ENCODE peak calls at places on chromosomes 16 and 17, in four cellular contexts. V is IMR-90, U is upper lobe of right lung, Y is HCT116. J is an unnamed sample.

GRCh38 chr16:26078971-26079370 is 387.2 kb downstream of the HS3ST4 start:
- DNase-seq in U (no peak), V (no peak), Y (no peak), J (no peak)

GRCh38 chr17:31835984-31836383 is 23.1 kb downstream of the COPRS start:
- DNase-seq in V (no peak), Y (no peak), U (no peak), J (no peak)

GRCh38 chr17:45221081-45221996 is at the start of gene FMNL1:
- DNase-seq in Y (no peak), V (no peak), U (peak; percentile 87), J (no peak)

GRCh38 chr17:67125417-67125816 is 81.1 kb downstream of the CACNG1 start:
- DNase-seq in V (no peak), U (no peak), Y (no peak), J (no peak)

GRCh38 chr17:40932608-40933007 is 4.8 kb downstream of the KRT23 start:
- DNase-seq in V (no peak), U (no peak), Y (no peak), J (no peak)

GRCh38 chr17:73179878-73180277 is 13.0 kb upstream of the COG1 start:
- DNase-seq in Y (no peak), U (no peak), V (no peak), J (no peak)

GRCh38 chr17:77503916-77504651 is 363.3 kb downstream of the SEC14L1 start:
- DNase-seq in Y (no peak), V (no peak), U (peak; percentile 45), J (no peak)

GRCh38 chr17:20300399-20301037 is 166.8 kb downstream of the LGALS9B start:
- DNase-seq in Y (no peak), U (no peak), V (peak; percentile 95), J (no peak)

GRCh38 chr17:68122587-68122986 is 87.1 kb downstream of the KPNA2 start:
- DNase-seq in U (no peak), V (no peak), Y (no peak), J (no peak)

GRCh38 chr17:49523706-49524472 is 28.8 kb downstream of the NGFR start:
- DNase-seq in Y (no peak), V (no peak), U (no peak), J (no peak)

GRCh38 chr17:43543771-43544575 is 2.2 kb downstream of the ETV4 start:
- DNase-seq in U (no peak), Y (no peak), V (no peak), J (no peak)

GRCh38 chr17:27245230-27245696 is 48.7 kb upstream of the WSB1 start:
- DNase-seq in Y (peak; percentile 69), U (peak; percentile 92), V (peak; percentile 89), J (peak; percentile 88)

GRCh38 chr17:67434061-67434525 is 57.0 kb downstream of the PITPNC1 start:
- DNase-seq in V (no peak), Y (no peak), U (peak; percentile 76), J (no peak)

GRCh38 chr17:48995871-48996695 is 1.1 kb upstream of the IGF2BP1 start:
- DNase-seq in V (no peak), U (no peak), Y (no peak), J (peak; percentile 47)

DNA sequence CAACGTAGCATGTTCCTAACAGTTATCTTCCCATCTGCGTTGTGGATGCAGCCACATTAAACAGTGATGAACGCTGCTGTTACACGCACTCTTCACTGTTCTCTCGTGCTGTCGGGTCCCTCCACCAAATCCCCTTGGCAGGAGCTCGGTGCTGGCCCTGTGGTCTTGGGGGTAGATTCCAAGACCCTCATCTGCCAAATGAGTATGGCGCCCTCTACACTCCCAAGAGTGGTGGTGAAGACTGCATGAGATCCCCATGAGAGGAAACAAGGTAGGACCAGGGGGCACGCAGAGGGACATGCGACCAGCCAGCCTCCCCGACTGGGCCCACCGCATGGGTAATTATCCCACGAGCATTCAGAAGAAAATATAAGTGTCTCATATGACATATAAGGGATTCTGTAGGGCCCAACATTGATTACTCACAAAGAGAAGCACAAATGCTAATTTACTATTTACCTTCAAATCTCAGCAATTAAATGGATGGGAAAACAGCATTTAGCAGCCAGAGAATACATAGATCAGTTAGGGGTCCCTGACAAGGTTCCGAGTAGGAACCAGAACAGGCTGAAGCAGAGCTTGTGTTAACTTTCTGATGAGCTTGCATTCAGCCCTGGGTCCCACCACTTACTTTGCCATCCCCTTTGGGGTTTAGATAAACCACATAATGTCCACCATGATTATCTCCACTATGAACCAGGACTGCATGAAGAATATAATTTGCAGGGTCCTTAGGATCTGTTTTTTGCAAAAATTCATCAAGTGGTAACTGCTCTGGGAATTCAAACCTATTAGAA is 23.8 kb downstream of the LITAFD start:
- DNase-seq in Y (no peak), V (no peak), U (no peak), J (no peak)
- TF ChIP-seq CTCF in Y (peak; percentile 45), V (no peak), U (peak; percentile 9), J (no peak)

DNA sequence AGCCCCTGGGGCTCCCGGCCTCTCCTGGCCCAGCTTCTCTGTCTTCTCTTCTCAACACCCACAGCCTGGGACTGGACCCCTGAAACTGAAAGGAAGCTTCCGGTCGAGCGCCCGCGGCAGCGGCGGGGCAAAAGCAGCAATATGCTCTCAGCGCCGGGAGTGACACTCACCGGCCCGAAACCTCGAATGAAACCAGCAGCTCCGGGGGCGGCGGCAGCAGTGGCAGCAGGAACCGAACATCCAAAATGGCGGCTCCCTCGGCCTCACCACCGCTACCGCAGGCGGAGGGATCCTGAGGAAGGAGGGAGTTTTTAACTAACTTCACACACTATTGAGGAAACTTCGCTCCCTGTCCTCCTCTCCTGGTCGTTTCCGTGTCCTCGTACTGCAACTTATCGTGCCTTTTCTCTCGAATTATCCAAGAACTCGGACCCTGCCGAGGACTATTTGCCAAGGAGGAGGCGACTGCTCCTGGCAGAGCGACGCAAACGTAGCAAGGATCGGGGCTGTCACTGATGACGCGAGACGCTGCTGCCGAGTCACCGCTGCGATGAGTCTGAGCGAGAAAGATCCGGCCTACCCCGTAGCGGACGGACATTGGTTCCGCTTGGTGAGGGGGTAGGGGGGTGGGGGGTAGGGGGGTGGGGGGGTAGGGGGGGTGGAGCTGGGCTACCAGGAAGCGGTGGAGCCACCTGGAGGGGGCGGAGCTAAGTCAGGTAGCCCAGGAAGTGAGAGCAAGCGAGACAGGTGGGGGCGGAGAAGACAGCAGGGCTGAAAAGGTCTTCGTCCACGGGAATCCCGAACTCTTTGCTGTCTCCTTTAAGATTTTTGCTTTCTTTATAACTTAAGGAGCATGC is at the start of gene AP1G1:
- DNase-seq in V (peak; percentile 99), Y (peak; percentile 99), U (peak; percentile 97), J (peak; percentile 97)
- TF ChIP-seq CTCF in V (no peak), Y (no peak), U (no peak), J (no peak)

DNA sequence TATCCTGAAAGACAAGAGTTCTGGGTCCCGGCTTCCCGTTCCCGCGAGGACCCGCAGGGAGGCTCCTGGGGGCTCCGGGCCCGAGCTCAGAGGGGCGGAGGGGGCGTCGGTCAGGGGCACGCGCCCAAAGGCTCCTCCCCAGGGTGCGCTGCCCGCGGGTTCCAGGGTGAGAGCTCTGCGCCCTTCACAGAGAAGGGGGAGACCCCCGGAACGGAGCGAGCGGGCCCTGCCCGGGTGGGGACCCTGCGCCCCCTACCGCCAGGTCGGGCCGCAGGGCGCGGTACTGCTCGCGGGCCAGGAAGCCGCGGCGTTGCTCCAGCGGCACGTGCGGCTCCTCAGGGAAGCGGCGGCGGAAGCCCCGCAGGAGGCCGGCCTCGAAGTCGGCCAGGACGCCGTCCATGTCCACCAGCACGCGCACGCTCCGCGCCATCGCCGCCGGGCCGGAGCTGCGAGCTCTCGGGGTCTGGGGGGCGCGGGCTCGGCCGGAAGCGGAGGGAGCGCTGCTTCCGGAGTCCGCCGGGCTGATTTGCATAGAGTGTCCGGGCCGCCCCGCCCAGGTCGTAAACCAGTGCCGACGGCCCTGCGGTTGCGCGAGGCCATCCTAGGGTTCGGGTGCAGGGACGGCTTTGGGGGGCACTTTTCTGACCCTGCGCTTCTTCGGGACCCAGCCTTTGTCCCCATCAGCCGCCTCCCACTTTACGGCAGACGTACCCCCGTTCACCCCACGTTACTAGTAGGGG is at the start of gene NT5C:
- DNase-seq in V (peak; percentile 61), Y (no peak), U (peak; percentile 93), J (peak; percentile 73)
- TF ChIP-seq CTCF in V (peak; percentile 62), Y (peak; percentile 91), U (peak; percentile 69), J (peak; percentile 72)

DNA sequence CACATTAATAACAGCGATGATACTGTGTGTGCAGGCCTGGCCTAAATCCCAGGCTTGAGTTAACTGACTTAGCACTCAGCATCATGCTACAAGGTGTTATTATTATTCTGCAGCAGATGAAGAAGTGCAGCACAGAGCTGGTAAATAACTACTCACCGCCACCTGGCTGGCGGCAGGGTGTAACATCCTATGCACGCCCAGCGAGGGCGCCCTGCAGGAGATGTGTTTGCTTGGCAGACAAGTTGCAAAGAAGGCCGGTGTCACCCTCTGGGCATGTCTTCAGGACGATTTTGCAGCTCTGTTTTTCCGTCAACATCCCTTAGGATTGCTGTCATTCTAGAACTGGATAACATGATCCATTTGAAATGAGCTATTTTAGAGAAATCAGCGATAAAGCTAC is 30.1 kb downstream of the DNAH9 start:
- DNase-seq in V (no peak), U (no peak), Y (no peak), J (no peak)
- TF ChIP-seq CTCF in V (no peak), U (no peak), Y (no peak), J (no peak)

DNA sequence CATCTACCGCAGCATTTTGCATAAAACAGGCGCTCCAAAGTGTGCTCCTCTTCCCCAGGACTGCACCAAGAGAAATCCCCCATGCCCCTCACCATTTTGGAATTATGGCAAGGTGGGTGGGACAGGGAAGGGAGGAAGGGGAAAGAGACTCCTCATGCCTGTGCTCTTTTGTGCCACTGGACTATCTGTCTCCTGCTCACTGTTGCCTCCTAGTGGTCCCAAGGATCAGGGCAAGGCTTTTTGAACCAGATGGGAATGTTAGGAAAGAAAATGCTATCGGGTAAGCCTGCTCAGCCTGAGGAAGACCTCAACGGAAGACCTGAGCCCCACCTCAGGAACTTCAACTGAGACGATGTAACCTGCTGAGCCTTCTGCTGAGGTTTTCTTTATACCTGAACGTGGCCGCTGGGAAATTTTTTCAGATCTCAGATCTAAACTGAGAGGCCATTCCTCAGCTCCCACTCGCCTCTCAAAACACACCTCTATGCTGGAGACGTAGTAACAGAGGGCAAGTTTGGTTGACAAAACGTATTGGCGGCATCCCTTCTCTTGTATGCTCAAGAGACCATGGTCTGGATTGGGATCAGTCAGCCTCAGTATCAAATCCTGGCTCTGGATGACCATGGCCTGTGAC is 58.3 kb downstream of the SPACA3 start:
- DNase-seq in Y (peak; percentile 31), U (no peak), V (peak; percentile 48), J (peak; percentile 32)
- TF ChIP-seq CTCF in Y (peak; percentile 96), U (peak; percentile 92), V (peak; percentile 81), J (peak; percentile 85)

GRCh38 chr17:9906616-9907015 is 1.5 kb upstream of the RCVRN start:
- DNase-seq in Y (no peak), U (peak; percentile 37), V (no peak), J (no peak)
- TF ChIP-seq CTCF in Y (no peak), U (no peak), V (no peak), J (no peak)

GRCh38 chr17:9987779-9988585 is 82.9 kb upstream of the RCVRN start:
- DNase-seq in V (peak; percentile 21), U (no peak), Y (no peak), J (no peak)
- TF ChIP-seq CTCF in V (peak; percentile 66), U (peak; percentile 77), Y (peak; percentile 81), J (no peak)

GRCh38 chr17:82230627-82231311 is 1.9 kb downstream of the SLC16A3 start:
- DNase-seq in Y (no peak), V (peak; percentile 81), U (peak; percentile 94), J (peak; percentile 75)
- TF ChIP-seq CTCF in Y (peak; percentile 54), V (peak; percentile 45), U (peak; percentile 66), J (peak; percentile 65)

GRCh38 chr16:68364601-68364998 is 53.8 kb downstream of the PRMT7 start:
- DNase-seq in V (peak; percentile 27), Y (no peak), U (no peak), J (no peak)
- TF ChIP-seq CTCF in V (peak; percentile 25), Y (peak; percentile 16), U (peak; percentile 16), J (no peak)